ENCODE peak calls at places on chromosomes 6 and 20, in ten cellular contexts. X is tibial artery, I is ovary, O is Panc1, L is adipocyte, V is upper lobe of right lung, Z is adrenal gland, B is mesendoderm, F is BJ, Q is pancreas. R is an unnamed sample. For H3K36me3, the result is how much of the 10 kb centered on the place peaks cover.

GRCh38 chr6:93417421-93417996 is 1.9 kb downstream of the EPHA7 start:
- DNase-seq in X (no peak), I (peak), O (no peak), L (peak), V (no peak), Z (no peak), B (no peak), F (no peak), Q (peak), R (peak)

GRCh38 chr6:141401168-141401567 is 731.6 kb upstream of the GJE1 start:
- DNase-seq in X (no peak), I (no peak), O (no peak), L (no peak), V (no peak), Z (no peak), B (no peak), F (no peak), Q (no peak), R (peak)

GRCh38 chr20:63364801-63365585 is 3.8 kb upstream of the CHRNA4 start:
- DNase-seq in X (no peak), I (no peak), O (no peak), L (no peak), V (no peak), Z (no peak), B (no peak), F (no peak), Q (no peak), R (no peak)

GRCh38 chr6:158825951-158826306 is 6.8 kb upstream of the EZR start:
- DNase-seq in X (no peak), I (no peak), O (no peak), L (no peak), V (no peak), Z (no peak), B (no peak), F (no peak), Q (no peak), R (no peak)

GRCh38 chr6:125001684-125002083 is 39.4 kb downstream of the RNF217 start:
- DNase-seq in X (no peak), I (no peak), O (no peak), L (no peak), V (no peak), Z (no peak), B (no peak), F (no peak), Q (no peak), R (peak)

GRCh38 chr6:147954938-147955337 is 387.7 kb upstream of the SASH1 start:
- DNase-seq in X (no peak), I (no peak), O (no peak), L (no peak), V (no peak), Z (no peak), B (no peak), F (no peak), Q (no peak), R (no peak)

GRCh38 chr6:22036267-22036666 is 260.6 kb downstream of the PRL start:
- DNase-seq in X (no peak), I (no peak), O (peak), L (no peak), V (no peak), Z (no peak), B (peak), F (no peak), Q (no peak), R (no peak)

GRCh38 chr6:49986551-49986950 is 17.1 kb upstream of the DEFB113 start:
- DNase-seq in X (no peak), I (no peak), O (no peak), L (no peak), V (no peak), Z (no peak), B (no peak), F (no peak), Q (no peak), R (no peak)

GRCh38 chr20:38181207-38181693 is 16.2 kb upstream of the TGM2 start:
- DNase-seq in X (no peak), I (no peak), O (no peak), L (no peak), V (no peak), Z (peak), B (no peak), F (no peak), Q (no peak), R (no peak)

DNA sequence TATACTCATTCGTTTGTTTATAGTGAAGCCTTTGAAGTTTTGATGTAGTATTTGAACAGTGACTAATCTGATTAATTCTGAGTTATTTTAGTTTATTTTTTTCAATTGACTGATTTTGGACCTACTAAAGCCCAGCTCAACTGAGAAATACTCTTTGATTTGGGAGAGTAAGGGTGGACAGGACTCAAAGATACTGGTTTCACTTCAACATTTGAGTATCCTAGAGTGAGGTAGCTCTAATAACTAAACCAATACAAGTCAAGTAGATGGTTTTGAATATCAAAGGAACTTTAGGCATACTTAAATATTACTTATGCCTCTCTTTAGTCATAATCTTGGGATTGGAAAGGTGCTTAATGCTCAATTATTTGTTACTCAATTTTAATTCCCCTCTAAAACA is 65.6 kb downstream of the ZNF292 start:
- DNase-seq in X (no peak), I (no peak), O (no peak), L (no peak), V (no peak), Z (no peak), B (no peak), F (no peak), Q (no peak), R (no peak)
- H3K36me3 ChIP-seq in X (under half), I (under half), O (under half), L (half or more), V (half or more), Z (under half), B (under half), F (under half), Q (under half), R (under half)

GRCh38 chr20:49248301-49248700 is 29.1 kb downstream of the DDX27 start:
- DNase-seq in X (no peak), I (no peak), O (no peak), L (no peak), V (no peak), Z (no peak), B (no peak), F (no peak), Q (no peak), R (no peak)
- H3K36me3 ChIP-seq in X (half or more), I (under half), O (under half), L (half or more), V (half or more), Z (under half), B (under half), F (under half), Q (half or more), R (under half)

GRCh38 chr6:149392535-149392934 is 7.5 kb upstream of the SUMO4 start:
- DNase-seq in X (no peak), I (no peak), O (no peak), L (no peak), V (no peak), Z (no peak), B (no peak), F (no peak), Q (no peak), R (no peak)

GRCh38 chr6:149387787-149388512 is 12.1 kb upstream of the SUMO4 start:
- DNase-seq in X (no peak), I (no peak), O (no peak), L (no peak), V (no peak), Z (no peak), B (no peak), F (no peak), Q (no peak), R (no peak)

GRCh38 chr6:149392093-149392492 is 8.0 kb upstream of the SUMO4 start:
- DNase-seq in X (no peak), I (no peak), O (no peak), L (no peak), V (no peak), Z (no peak), B (no peak), F (no peak), Q (no peak), R (no peak)

GRCh38 chr6:149393002-149393679 is 6.9 kb upstream of the SUMO4 start:
- DNase-seq in X (no peak), I (no peak), O (no peak), L (no peak), V (no peak), Z (no peak), B (no peak), F (no peak), Q (no peak), R (no peak)

GRCh38 chr6:149389509-149390297 is 10.4 kb upstream of the SUMO4 start:
- DNase-seq in X (no peak), I (no peak), O (no peak), L (peak), V (no peak), Z (no peak), B (no peak), F (peak), Q (no peak), R (no peak)
- H3K36me3 ChIP-seq in X (under half), I (under half), O (under half), L (under half), V (under half), Z (under half), B (under half), F (under half), Q (under half), R (under half)

GRCh38 chr6:79073888-79074287 is 4.2 kb downstream of the PHIP start:
- DNase-seq in X (no peak), I (no peak), O (no peak), L (no peak), V (no peak), Z (no peak), B (peak), F (no peak), Q (no peak), R (no peak)

GRCh38 chr6:79066828-79067227 is 11.2 kb downstream of the PHIP start:
- DNase-seq in X (no peak), I (no peak), O (no peak), L (no peak), V (no peak), Z (no peak), B (no peak), F (no peak), Q (no peak), R (no peak)

GRCh38 chr6:79071547-79071946 is 6.5 kb downstream of the PHIP start:
- DNase-seq in X (no peak), I (no peak), O (no peak), L (no peak), V (no peak), Z (no peak), B (no peak), F (no peak), Q (no peak), R (no peak)

GRCh38 chr6:79072640-79073181 is 5.3 kb downstream of the PHIP start:
- DNase-seq in X (no peak), I (no peak), O (no peak), L (no peak), V (no peak), Z (no peak), B (no peak), F (no peak), Q (no peak), R (no peak)

DNA sequence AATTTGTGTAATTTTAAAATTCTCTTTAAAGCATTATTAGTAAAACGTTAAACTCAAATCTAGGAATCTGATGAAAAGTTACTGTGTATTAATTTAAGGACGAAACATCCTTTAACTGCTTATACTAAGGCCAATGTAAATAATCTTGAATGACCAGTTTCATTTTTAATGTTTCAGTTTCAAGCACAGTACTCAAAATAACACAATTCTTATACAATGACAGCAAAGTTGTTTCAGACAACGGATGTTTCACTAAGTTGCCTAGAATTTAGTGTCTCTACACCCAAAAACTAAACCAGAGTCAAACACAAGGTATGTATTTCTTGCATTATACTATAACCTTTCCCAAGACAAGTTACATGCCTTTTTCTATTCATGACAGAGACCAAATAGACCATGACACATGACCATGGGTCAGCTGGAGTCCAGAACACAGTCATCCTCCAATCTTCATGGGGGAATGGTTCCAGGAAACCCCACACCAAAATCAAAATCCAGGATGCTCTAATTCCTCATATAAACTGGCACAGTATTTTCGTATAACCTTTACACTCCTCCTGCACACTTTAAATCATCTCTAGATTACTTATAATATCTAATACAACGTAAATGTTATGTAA is 7.7 kb downstream of the PHIP start:
- DNase-seq in X (no peak), I (no peak), O (no peak), L (no peak), V (no peak), Z (no peak), B (no peak), F (no peak), Q (no peak), R (peak)
- H3K36me3 ChIP-seq in X (under half), I (under half), O (under half), L (under half), V (under half), Z (under half), B (under half), F (under half), Q (under half), R (under half)

R was measured in fibroblast of lung.